ENCODE peak calls at places on chromosomes 4 and X, in six cellular contexts. B is K562, W is H1, Z is GM12892, U is GM12878, N is HepG2. R is an unnamed sample.

GRCh38 chrX:38452603-38453002 is 100.2 kb downstream of the OTC start:
- DNase-seq in B (no peak), W (no peak), Z (no peak), U (no peak), N (no peak), R (no peak)

GRCh38 chr4:138409670-138410069 is 167.5 kb upstream of the SLC7A11 start:
- DNase-seq in B (no peak), W (no peak), Z (no peak), U (no peak), N (no peak), R (no peak)

GRCh38 chrX:136768469-136769084 is 12.2 kb downstream of the ARHGEF6 start:
- DNase-seq in B (peak), W (peak), Z (no peak), U (no peak), N (no peak), R (no peak)

GRCh38 chrX:51894697-51895336 is 1.4 kb downstream of the MAGED1 start:
- DNase-seq in B (no peak), W (no peak), Z (no peak), U (no peak), N (no peak), R (peak)

GRCh38 chr4:99763635-99764101 is 53.0 kb upstream of the DAPP1 start:
- DNase-seq in B (no peak), W (no peak), Z (no peak), U (no peak), N (no peak), R (no peak)

GRCh38 chr4:97866821-97867556 is 276.3 kb downstream of the STPG2 start:
- DNase-seq in B (no peak), W (no peak), Z (no peak), U (no peak), N (no peak), R (no peak)

GRCh38 chr4:137471895-137472294 is 60.4 kb downstream of the PCDH18 start:
- DNase-seq in B (no peak), W (no peak), Z (no peak), U (no peak), N (no peak), R (no peak)

GRCh38 chr4:110119880-110120279 is 78.5 kb downstream of the ELOVL6 start:
- DNase-seq in B (no peak), W (no peak), Z (no peak), U (no peak), N (no peak), R (no peak)

GRCh38 chrX:37825225-37825842 is 22.0 kb downstream of the DYNLT3 start:
- DNase-seq in B (peak), W (no peak), Z (no peak), U (no peak), N (peak), R (no peak)

GRCh38 chr4:46956451-46956850 is 36.9 kb downstream of the GABRA4 start:
- DNase-seq in B (no peak), W (no peak), Z (no peak), U (no peak), N (no peak), R (no peak)

GRCh38 chr4:111136438-111136837 is 513.6 kb upstream of the PITX2 start:
- DNase-seq in B (no peak), W (no peak), Z (no peak), U (no peak), N (peak), R (no peak)

GRCh38 chrX:113892401-113892800 is 691.5 kb upstream of the HTR2C start:
- DNase-seq in B (no peak), W (no peak), Z (no peak), U (no peak), N (no peak), R (no peak)

GRCh38 chrX:39859991-39860861 is 237.5 kb downstream of the BCOR start:
- DNase-seq in B (peak), W (peak), Z (peak), U (peak), N (no peak), R (no peak)

GRCh38 chr4:34193451-34194154 is 2050.7 kb downstream of the ARAP2 start:
- DNase-seq in B (no peak), W (no peak), Z (no peak), U (no peak), N (no peak), R (no peak)

GRCh38 chr4:182855312-182855711 is 61.9 kb downstream of the DCTD start:
- DNase-seq in B (no peak), W (no peak), Z (no peak), U (no peak), N (peak), R (no peak)

GRCh38 chr4:19030536-19030935 is 1009.0 kb upstream of the LCORL start:
- DNase-seq in B (no peak), W (no peak), Z (no peak), U (no peak), N (no peak), R (no peak)

GRCh38 chr4:132530846-132531245 is 618.2 kb upstream of the PCDH10 start:
- DNase-seq in B (no peak), W (no peak), Z (no peak), U (no peak), N (no peak), R (no peak)

GRCh38 chr4:155666701-155667537 is at the start of gene GUCY1A1:
- DNase-seq in B (no peak), W (no peak), Z (peak), U (no peak), N (no peak), R (peak)

GRCh38 chrX:120790552-120790951 is 85.1 kb downstream of the CT47B1 start:
- DNase-seq in B (no peak), W (no peak), Z (no peak), U (no peak), N (no peak), R (no peak)

GRCh38 chrX:37302569-37302968 is 46.6 kb upstream of the PRRG1 start:
- DNase-seq in B (peak), W (no peak), Z (no peak), U (no peak), N (peak), R (no peak)

GRCh38 chr4:94139931-94140612 is 67.6 kb upstream of the SMARCAD1 start:
- DNase-seq in B (no peak), W (no peak), Z (no peak), U (no peak), N (no peak), R (no peak)

GRCh38 chr4:8777320-8778196 is 94.1 kb downstream of the HMX1 start:
- DNase-seq in B (no peak), W (no peak), Z (no peak), U (no peak), N (no peak), R (no peak)

GRCh38 chr4:11424000-11424399 is 4.7 kb downstream of the HS3ST1 start:
- DNase-seq in B (peak), W (no peak), Z (no peak), U (no peak), N (peak), R (no peak)

GRCh38 chr4:176272799-176273198 is 3.8 kb upstream of the ASB5 start:
- DNase-seq in B (peak), W (no peak), Z (no peak), U (no peak), N (no peak), R (no peak)

GRCh38 chr4:128904821-128905220 is 95.3 kb downstream of the JADE1 start:
- DNase-seq in B (no peak), W (no peak), Z (no peak), U (no peak), N (no peak), R (no peak)

GRCh38 chr4:107037188-107037587 is 1.1 kb upstream of the DKK2 start:
- DNase-seq in B (peak), W (no peak), Z (no peak), U (no peak), N (no peak), R (no peak)

GRCh38 chr4:85761803-85762202 is 286.9 kb downstream of the ARHGAP24 start:
- DNase-seq in B (no peak), W (no peak), Z (no peak), U (no peak), N (no peak), R (no peak)

GRCh38 chr4:139786494-139787354 is 121.1 kb downstream of the MGST2 start:
- DNase-seq in B (no peak), W (no peak), Z (no peak), U (no peak), N (no peak), R (no peak)

GRCh38 chr4:2816401-2816954 is 23.6 kb downstream of the SH3BP2 start:
- DNase-seq in B (no peak), W (no peak), Z (no peak), U (no peak), N (no peak), R (no peak)

GRCh38 chr4:8546766-8547107 is 33.5 kb upstream of the GPR78 start:
- DNase-seq in B (no peak), W (no peak), Z (no peak), U (no peak), N (no peak), R (no peak)

GRCh38 chrX:9899640-9900075 is 67.5 kb upstream of the CLDN34 start:
- DNase-seq in B (no peak), W (no peak), Z (no peak), U (no peak), N (no peak), R (no peak)

GRCh38 chrX:66017659-66018170 is 22.2 kb downstream of the VSIG4 start:
- DNase-seq in B (no peak), W (no peak), Z (no peak), U (no peak), N (no peak), R (no peak)

GRCh38 chr4:5912614-5913019 is 19.7 kb upstream of the CRMP1 start:
- DNase-seq in B (no peak), W (no peak), Z (no peak), U (no peak), N (no peak), R (no peak)

GRCh38 chr4:99855677-99856076 is 38.5 kb downstream of the LAMTOR3 start:
- DNase-seq in B (no peak), W (no peak), Z (no peak), U (peak), N (no peak), R (no peak)

GRCh38 chrX:143319526-143319925 is 197.7 kb downstream of the SPANXN3 start:
- DNase-seq in B (no peak), W (no peak), Z (no peak), U (no peak), N (no peak), R (no peak)

GRCh38 chr4:167196386-167196785 is 37.9 kb downstream of the SPOCK3 start:
- DNase-seq in B (no peak), W (no peak), Z (no peak), U (no peak), N (peak), R (no peak)

GRCh38 chr4:76198411-76199237 is 15.0 kb downstream of the SCARB2 start:
- DNase-seq in B (peak), W (no peak), Z (no peak), U (peak), N (no peak), R (no peak)

GRCh38 chr4:177108708-177109107 is 201.0 kb upstream of the NEIL3 start:
- DNase-seq in B (no peak), W (no peak), Z (no peak), U (no peak), N (no peak), R (no peak)

GRCh38 chr4:48778431-48779094 is 1.5 kb downstream of the FRYL start:
- DNase-seq in B (peak), W (no peak), Z (no peak), U (no peak), N (peak), R (no peak)

GRCh38 chr4:82268050-82268825 is 105.6 kb downstream of the HNRNPD start:
- DNase-seq in B (peak), W (no peak), Z (no peak), U (no peak), N (peak), R (no peak)

DNA sequence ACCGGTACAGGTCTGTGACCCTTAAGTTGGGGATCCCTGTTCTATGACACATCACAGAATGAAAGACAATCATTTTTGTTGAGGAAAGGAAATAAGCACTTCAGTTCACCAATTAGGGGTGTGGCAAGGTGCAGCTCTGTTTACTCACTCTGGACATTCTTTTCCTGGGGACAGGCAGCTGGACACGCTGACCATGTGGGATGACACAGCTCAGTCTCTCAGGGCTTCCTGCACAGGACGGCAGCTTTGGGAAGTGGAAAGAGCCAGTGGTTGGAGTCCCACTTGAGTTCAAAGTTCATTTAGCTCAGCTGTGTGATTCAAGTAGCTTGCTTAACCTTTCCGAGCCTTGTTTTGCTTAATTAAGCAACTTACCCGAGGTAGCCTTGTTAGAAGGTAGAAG is 55.7 kb downstream of the NDNF start:
- DNase-seq in B (no peak), W (no peak), Z (no peak), U (no peak), N (peak), R (no peak)
- TF ChIP-seq TAF1 in B (no peak), W (no peak), Z (no peak), U (no peak), N (no peak), R (no peak)

GRCh38 chrX:46782034-46782433 is 23.1 kb upstream of the SLC9A7 start:
- DNase-seq in B (no peak), W (no peak), Z (no peak), U (no peak), N (no peak), R (no peak)

GRCh38 chrX:46777971-46778810 is 19.3 kb upstream of the SLC9A7 start:
- DNase-seq in B (no peak), W (no peak), Z (no peak), U (no peak), N (peak), R (no peak)
- TF ChIP-seq POLR2AphosphoS5 in B (no peak), W (no peak), Z (no peak), U (no peak), N (no peak), R (no peak)

DNA sequence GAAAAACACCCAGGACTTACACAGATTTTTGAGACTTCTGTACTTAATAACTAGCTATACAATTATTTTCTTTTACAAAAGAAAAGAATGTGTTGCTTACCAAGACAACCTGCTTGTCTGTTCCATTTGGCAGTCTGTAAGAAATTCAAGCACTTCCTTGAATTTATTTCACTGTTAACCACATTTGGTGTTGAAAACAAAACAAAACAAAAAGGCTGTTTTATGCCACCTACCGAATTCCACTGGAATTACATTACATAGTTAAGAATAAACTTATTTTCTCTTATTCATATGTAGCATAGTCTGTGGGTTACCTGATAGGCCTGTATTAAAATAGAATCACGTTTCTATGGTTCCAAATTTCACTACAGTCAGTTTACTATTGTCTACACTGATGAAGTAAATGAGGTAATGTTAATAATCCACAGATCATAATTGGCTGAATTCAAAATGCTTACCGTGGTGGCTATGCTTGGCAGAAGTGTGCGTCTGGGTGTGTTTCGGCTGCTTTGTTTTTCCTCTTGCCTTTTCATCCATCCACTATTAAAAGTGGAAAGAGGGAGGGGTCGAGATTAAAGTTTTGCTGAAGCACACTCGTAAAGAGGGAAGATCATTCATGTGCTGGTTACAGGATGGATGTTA is at the start of gene TLR1:
- DNase-seq in B (peak), W (no peak), Z (no peak), U (peak), N (peak), R (no peak)
- TF ChIP-seq POLR2A in B (no peak), W (no peak), Z (no peak), U (no peak), N (no peak), R (peak)

GRCh38 chr4:788636-789297 is 37.2 kb downstream of the CPLX1 start:
- DNase-seq in B (no peak), W (no peak), Z (no peak), U (no peak), N (no peak), R (no peak)

GRCh38 chr4:791866-792630 is 33.9 kb downstream of the CPLX1 start:
- DNase-seq in B (peak), W (no peak), Z (no peak), U (no peak), N (no peak), R (no peak)

GRCh38 chr4:789571-790465 is 36.1 kb downstream of the CPLX1 start:
- DNase-seq in B (no peak), W (no peak), Z (no peak), U (no peak), N (no peak), R (no peak)

GRCh38 chr4:791201-791865 is 34.6 kb downstream of the CPLX1 start:
- DNase-seq in B (no peak), W (no peak), Z (no peak), U (no peak), N (no peak), R (no peak)

DNA sequence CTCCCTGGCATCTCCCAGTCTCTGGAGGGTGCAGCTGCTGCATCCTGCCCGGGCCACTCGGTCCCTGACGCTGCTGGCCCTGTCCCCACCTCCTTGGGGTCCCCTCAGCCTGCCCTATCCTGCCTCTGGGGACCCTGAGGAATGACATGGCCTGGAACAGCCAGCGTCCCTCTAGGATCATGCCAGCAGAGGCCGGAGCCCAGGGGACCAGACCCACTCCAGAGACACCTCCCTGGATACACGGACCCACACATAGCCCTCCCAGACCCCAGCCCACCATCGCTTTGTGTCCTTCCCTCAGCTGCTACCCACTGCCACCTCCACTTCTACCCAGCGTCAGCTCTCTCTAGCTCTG is 35.5 kb downstream of the CPLX1 start:
- DNase-seq in B (no peak), W (no peak), Z (no peak), U (no peak), N (no peak), R (no peak)
- TF ChIP-seq TAF1 in B (no peak), W (no peak), Z (no peak), U (no peak), N (no peak), R (no peak)

GRCh38 chr4:16853653-16854052 is 44.8 kb downstream of the LDB2 start:
- DNase-seq in B (no peak), W (no peak), Z (no peak), U (no peak), N (no peak), R (no peak)

GRCh38 chr4:16858275-16858752 is 40.1 kb downstream of the LDB2 start:
- DNase-seq in B (no peak), W (peak), Z (no peak), U (no peak), N (no peak), R (no peak)

GRCh38 chr4:16859031-16859430 is 39.4 kb downstream of the LDB2 start:
- DNase-seq in B (no peak), W (no peak), Z (no peak), U (no peak), N (no peak), R (no peak)

GRCh38 chr4:16860506-16860905 is 37.9 kb downstream of the LDB2 start:
- DNase-seq in B (no peak), W (no peak), Z (no peak), U (no peak), N (no peak), R (no peak)

GRCh38 chr4:16857425-16857824 is 41.0 kb downstream of the LDB2 start:
- DNase-seq in B (no peak), W (no peak), Z (no peak), U (no peak), N (no peak), R (no peak)
- TF ChIP-seq POLR2AphosphoS5 in B (no peak), W (no peak), Z (no peak), U (no peak), N (no peak), R (no peak)

R was measured in GM12891.